ENCODE peak calls at places on chromosomes 11 and 22, in four cellular contexts. D is activated CD8-positive, alpha-beta T cell treated with anti-CD3 and anti-CD28 coated beads for 36 hours; H is tibial artery; L is activated B cell treated with CpG ODN at 0.5 μM for 24 hours. U is an unnamed sample.
A peak's percentile ranks its signal among the peaks of the same experiment; 100 is the strongest.

GRCh38 chr11:117072517-117073218 is 25.6 kb downstream of the SIK3 start:
- DNase-seq in D (peak; percentile 26), H (no peak), L (no peak), U (no peak)

GRCh38 chr11:92211576-92212167 is 12.9 kb upstream of the FAT3 start:
- DNase-seq in D (no peak), H (peak; percentile 68), L (no peak), U (peak; percentile 24)

GRCh38 chr11:28756977-28757376 is 648.8 kb downstream of the METTL15 start:
- DNase-seq in D (no peak), H (no peak), L (no peak), U (no peak)

GRCh38 chr11:8006349-8006977 is 19.3 kb downstream of the EIF3F start:
- DNase-seq in D (peak; percentile 58), H (no peak), L (no peak), U (peak; percentile 56)

GRCh38 chr11:13726456-13726855 is 58.0 kb downstream of the FAR1 start:
- DNase-seq in D (no peak), H (no peak), L (no peak), U (no peak)

GRCh38 chr11:22669368-22669767 is 3.0 kb downstream of the GAS2 start:
- DNase-seq in D (no peak), H (no peak), L (no peak), U (no peak)

GRCh38 chr11:131938321-131938751 is 567.9 kb downstream of the NTM start:
- DNase-seq in D (no peak), H (no peak), L (no peak), U (no peak)

GRCh38 chr11:95229199-95230053 is 1.6 kb downstream of the SESN3 start:
- DNase-seq in D (peak; percentile 15), H (no peak), L (no peak), U (no peak)

GRCh38 chr11:71247551-71248250 is 4.7 kb downstream of the SHANK2 start:
- DNase-seq in D (no peak), H (no peak), L (no peak), U (no peak)

DNA sequence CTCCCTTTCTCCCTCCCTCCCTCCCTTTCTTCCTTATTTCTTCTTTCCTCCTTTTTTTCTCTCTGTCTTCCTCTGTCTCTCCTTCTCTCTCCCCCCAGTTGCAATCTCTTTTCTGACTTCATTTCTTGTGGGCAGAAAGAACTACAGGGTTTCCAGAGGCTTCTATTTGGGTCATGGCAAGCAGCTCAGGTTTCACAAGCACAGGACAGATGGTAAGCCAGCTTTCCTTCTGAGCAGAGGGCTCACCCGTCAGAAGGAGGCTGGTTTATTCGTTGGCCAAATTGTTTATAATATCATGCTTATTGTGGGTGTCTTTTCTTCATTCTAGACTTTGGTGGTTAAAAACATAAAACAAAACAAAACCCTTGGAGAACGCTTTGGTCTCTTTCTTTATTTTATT is 58.9 kb upstream of the CLMP start:
- DNase-seq in D (no peak), H (no peak), L (no peak), U (no peak)
- TF ChIP-seq CTCF in D (no peak), H (no peak), L (no peak), U (no peak)

GRCh38 chr22:39529487-39529851 is 3.1 kb downstream of the RPS19BP1 start:
- DNase-seq in D (no peak), H (no peak), L (no peak), U (no peak)
- TF ChIP-seq CTCF in D (peak; percentile 74), H (no peak), L (no peak), U (no peak)

GRCh38 chr22:24595863-24596262 is 3.0 kb upstream of the LRRC75B start:
- DNase-seq in D (no peak), H (no peak), L (no peak), U (no peak)

GRCh38 chr22:24601217-24602104 is 1.5 kb upstream of the GGT1 start:
- DNase-seq in D (peak; percentile 40), H (no peak), L (no peak), U (no peak)

GRCh38 chr22:24594569-24595120 is 1.8 kb upstream of the LRRC75B start:
- DNase-seq in D (no peak), H (no peak), L (no peak), U (no peak)

GRCh38 chr22:24595228-24595627 is 2.4 kb upstream of the LRRC75B start:
- DNase-seq in D (no peak), H (no peak), L (no peak), U (no peak)

DNA sequence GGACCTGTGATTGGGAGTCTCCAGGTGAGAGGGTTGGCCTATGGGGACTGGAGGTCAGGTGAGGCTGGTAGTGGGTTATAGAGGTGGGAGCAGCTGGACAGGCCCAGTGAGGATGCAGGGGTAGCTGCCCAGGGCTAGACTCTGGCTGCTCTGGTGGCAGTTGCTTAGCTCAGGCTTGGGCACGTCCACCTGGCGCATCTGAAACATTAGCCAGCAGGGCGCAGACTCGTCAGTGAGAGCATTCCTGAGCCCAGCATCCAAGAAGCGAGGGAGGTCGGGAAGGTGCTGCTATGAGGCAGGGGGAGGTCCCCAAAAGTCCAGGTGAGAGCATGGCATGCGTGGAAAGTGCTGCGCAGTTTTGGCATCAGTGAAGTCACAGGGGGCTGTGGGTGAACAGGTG is 3.5 kb upstream of the GGT1 start:
- DNase-seq in D (no peak), H (no peak), L (no peak), U (no peak)
- TF ChIP-seq CTCF in D (no peak), H (no peak), L (no peak), U (no peak)

DNA sequence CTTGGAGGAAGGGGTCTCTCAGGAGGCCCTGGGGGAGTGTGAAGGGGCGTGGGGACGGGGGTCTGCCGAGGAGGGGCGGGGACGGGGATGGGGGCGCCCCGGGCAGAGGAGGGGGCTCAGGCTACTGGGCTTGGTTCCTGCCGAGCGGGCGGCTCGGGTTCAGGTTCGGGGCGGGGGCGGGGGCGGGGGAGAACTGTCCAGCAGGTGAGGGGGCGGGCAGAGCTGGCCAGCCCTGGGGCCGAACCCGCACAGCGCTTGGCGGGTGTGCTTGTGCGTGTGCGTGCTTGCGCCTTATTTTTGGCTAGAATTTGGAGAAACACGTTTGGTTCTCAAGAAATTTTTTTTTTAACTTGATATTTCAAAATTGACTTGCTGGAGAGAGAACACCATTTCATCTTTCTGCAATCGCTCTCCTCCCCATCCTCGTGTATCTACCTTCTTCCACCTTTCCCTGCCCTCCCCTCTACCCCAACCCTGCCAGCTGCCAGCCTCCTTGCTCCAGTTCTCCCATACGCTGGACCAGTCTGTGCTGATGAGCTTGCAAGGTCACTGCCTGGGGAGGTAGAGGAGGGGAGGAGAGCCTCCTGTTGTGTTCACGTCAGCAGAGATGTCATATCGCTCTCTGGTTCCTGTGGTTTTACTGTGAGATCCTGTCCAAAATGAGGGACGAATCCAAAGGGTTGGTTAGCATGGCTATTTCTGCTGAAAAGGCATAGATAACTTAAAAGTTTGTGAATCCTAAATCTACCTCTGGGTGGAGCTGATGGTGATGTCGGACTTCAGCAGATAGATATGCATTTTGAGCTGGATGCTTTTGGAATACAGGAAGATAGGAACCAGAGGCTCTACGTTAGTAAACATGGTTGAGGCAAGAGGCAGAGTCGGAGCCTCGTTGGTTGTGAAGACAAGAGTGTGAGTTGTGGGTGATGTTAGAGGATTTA is 668 bp downstream of the MADD start:
- DNase-seq in D (peak; percentile 56), H (no peak), L (no peak), U (no peak)
- TF ChIP-seq CTCF in D (peak; percentile 26), H (no peak), L (no peak), U (no peak)

GRCh38 chr11:68694404-68695297 is 10.3 kb downstream of the GAL start:
- DNase-seq in D (no peak), H (no peak), L (no peak), U (no peak)

GRCh38 chr11:68693484-68693882 is 9.1 kb downstream of the GAL start:
- DNase-seq in D (no peak), H (no peak), L (no peak), U (no peak)

GRCh38 chr11:68704887-68705286 is 20.5 kb downstream of the GAL start:
- DNase-seq in D (no peak), H (no peak), L (no peak), U (no peak)

DNA sequence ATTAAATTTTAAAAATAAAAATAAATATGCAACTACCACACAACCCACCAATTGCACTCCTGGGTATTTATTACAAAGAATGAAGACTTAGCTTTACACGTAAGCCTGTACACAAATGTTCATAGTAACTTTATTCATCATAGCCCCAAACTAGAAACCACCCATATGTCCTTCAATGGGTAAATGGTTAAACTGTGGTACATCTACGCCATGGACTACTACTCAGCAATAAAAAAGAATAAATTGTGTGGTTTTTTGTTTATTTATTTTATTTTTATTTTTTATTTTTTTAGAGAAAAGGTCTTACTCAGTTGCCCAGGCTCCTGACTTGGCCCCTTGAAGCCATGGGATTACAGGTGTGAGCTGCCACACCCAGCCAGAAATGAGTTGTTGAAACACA is 14.6 kb downstream of the GAL start:
- DNase-seq in D (no peak), H (no peak), L (no peak), U (no peak)
- TF ChIP-seq CTCF in D (no peak), H (no peak), L (no peak), U (no peak)

GRCh38 chr11:69943506-69943905 is 124.3 kb upstream of the FGF3 start:
- DNase-seq in D (no peak), H (no peak), L (no peak), U (no peak)

GRCh38 chr11:69943066-69943465 is 123.8 kb upstream of the FGF3 start:
- DNase-seq in D (no peak), H (no peak), L (no peak), U (no peak)

GRCh38 chr11:69947059-69947771 is 128.0 kb upstream of the FGF3 start:
- DNase-seq in D (no peak), H (no peak), L (no peak), U (no peak)

GRCh38 chr11:69944146-69944795 is 125.1 kb upstream of the FGF3 start:
- DNase-seq in D (no peak), H (no peak), L (no peak), U (no peak)

DNA sequence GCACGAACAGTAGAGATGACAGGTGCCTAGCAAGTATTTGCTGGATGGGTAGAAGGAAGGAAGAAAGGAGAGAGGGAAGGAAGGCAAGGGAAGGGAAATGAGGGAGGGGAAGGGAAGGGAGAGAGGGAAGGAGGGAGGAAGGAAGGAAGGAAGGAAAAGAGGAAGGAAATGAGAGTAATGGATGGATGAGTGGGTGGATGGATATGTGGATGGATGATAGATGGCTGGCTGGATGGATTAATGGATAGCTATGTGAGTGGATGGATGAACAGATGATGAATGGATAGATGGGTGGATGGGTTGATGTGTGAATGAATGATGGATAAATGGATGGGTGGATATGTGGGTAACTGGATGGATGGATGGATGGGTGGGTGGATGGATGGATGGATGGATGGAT is 125.9 kb upstream of the FGF3 start:
- DNase-seq in D (no peak), H (no peak), L (no peak), U (no peak)
- TF ChIP-seq CTCF in D (no peak), H (no peak), L (no peak), U (no peak)

U was measured in progenitor cell of endocrine pancreas.